ENCODE peak calls at places on chromosomes 6 and 20, in six cellular contexts. One of them, this sample, is unnamed.

GRCh38 chr6:157163434-157164159 is 159.7 kb downstream of the TMEM242 start:
- DNase-seq in GM20000: no peak
- DNase-seq in PC-9: no peak
- DNase-seq in mammary epithelial cell: no peak
- DNase-seq in neural crest cell: no peak
- DNase-seq in AG10803: no peak
- DNase-seq in this sample: no peak

GRCh38 chr6:147808631-147809030 is 300.1 kb downstream of the SAMD5 start:
- DNase-seq in GM20000: no peak
- DNase-seq in PC-9: no peak
- DNase-seq in mammary epithelial cell: no peak
- DNase-seq in neural crest cell: no peak
- DNase-seq in AG10803: no peak
- DNase-seq in this sample: no peak

GRCh38 chr6:169808608-169808967 is 57.2 kb downstream of the ERMARD start:
- DNase-seq in GM20000: no peak
- DNase-seq in PC-9: no peak
- DNase-seq in mammary epithelial cell: no peak
- DNase-seq in neural crest cell: no peak
- DNase-seq in AG10803: no peak
- DNase-seq in this sample: no peak

GRCh38 chr6:37570801-37571200 is 71.1 kb upstream of the CCDC167 start:
- DNase-seq in GM20000: no peak
- DNase-seq in PC-9: no peak
- DNase-seq in mammary epithelial cell: no peak
- DNase-seq in neural crest cell: peak
- DNase-seq in AG10803: no peak
- DNase-seq in this sample: no peak

GRCh38 chr6:117674991-117675657 is at the start of gene NUS1:
- DNase-seq in GM20000: peak
- DNase-seq in PC-9: peak
- DNase-seq in mammary epithelial cell: peak
- DNase-seq in neural crest cell: peak
- DNase-seq in AG10803: peak
- DNase-seq in this sample: peak

GRCh38 chr20:55269913-55270312 is 735.4 kb downstream of the CBLN4 start:
- DNase-seq in GM20000: no peak
- DNase-seq in PC-9: no peak
- DNase-seq in mammary epithelial cell: peak
- DNase-seq in neural crest cell: no peak
- DNase-seq in AG10803: no peak
- DNase-seq in this sample: no peak

GRCh38 chr6:155117266-155117665 is 122.2 kb downstream of the TIAM2 start:
- DNase-seq in GM20000: no peak
- DNase-seq in PC-9: peak
- DNase-seq in mammary epithelial cell: no peak
- DNase-seq in neural crest cell: no peak
- DNase-seq in AG10803: peak
- DNase-seq in this sample: no peak

GRCh38 chr6:165184192-165184979 is 125.0 kb downstream of the C6orf118 start:
- DNase-seq in GM20000: no peak
- DNase-seq in PC-9: no peak
- DNase-seq in mammary epithelial cell: no peak
- DNase-seq in neural crest cell: no peak
- DNase-seq in AG10803: peak
- DNase-seq in this sample: no peak

GRCh38 chr20:41141153-41141815 is 3.9 kb downstream of the PLCG1 start:
- DNase-seq in GM20000: no peak
- DNase-seq in PC-9: no peak
- DNase-seq in mammary epithelial cell: no peak
- DNase-seq in neural crest cell: peak
- DNase-seq in AG10803: peak
- DNase-seq in this sample: no peak

GRCh38 chr6:7997311-7997710 is 66.9 kb downstream of the BLOC1S5 start:
- DNase-seq in GM20000: no peak
- DNase-seq in PC-9: no peak
- DNase-seq in mammary epithelial cell: no peak
- DNase-seq in neural crest cell: no peak
- DNase-seq in AG10803: no peak
- DNase-seq in this sample: no peak

GRCh38 chr6:88120635-88121034 is 45.5 kb downstream of the CNR1 start:
- DNase-seq in GM20000: no peak
- DNase-seq in PC-9: no peak
- DNase-seq in mammary epithelial cell: no peak
- DNase-seq in neural crest cell: no peak
- DNase-seq in AG10803: no peak
- DNase-seq in this sample: no peak

GRCh38 chr20:61430228-61430624 is 178.2 kb downstream of the CDH4 start:
- DNase-seq in GM20000: no peak
- DNase-seq in PC-9: no peak
- DNase-seq in mammary epithelial cell: no peak
- DNase-seq in neural crest cell: no peak
- DNase-seq in AG10803: no peak
- DNase-seq in this sample: no peak

GRCh38 chr20:37534401-37535157 is 6.9 kb upstream of the BLCAP start:
- DNase-seq in GM20000: peak
- DNase-seq in PC-9: peak
- DNase-seq in mammary epithelial cell: peak
- DNase-seq in neural crest cell: peak
- DNase-seq in AG10803: peak
- DNase-seq in this sample: no peak

GRCh38 chr6:114008331-114008730 is 37.4 kb upstream of the HDAC2 start:
- DNase-seq in GM20000: no peak
- DNase-seq in PC-9: no peak
- DNase-seq in mammary epithelial cell: no peak
- DNase-seq in neural crest cell: no peak
- DNase-seq in AG10803: no peak
- DNase-seq in this sample: no peak

GRCh38 chr6:30541515-30542403 is 14.5 kb downstream of the GNL1 start:
- DNase-seq in GM20000: peak
- DNase-seq in PC-9: peak
- DNase-seq in mammary epithelial cell: peak
- DNase-seq in neural crest cell: peak
- DNase-seq in AG10803: peak
- DNase-seq in this sample: peak

GRCh38 chr6:131592935-131593334 is 19.9 kb downstream of the ARG1 start:
- DNase-seq in GM20000: no peak
- DNase-seq in PC-9: no peak
- DNase-seq in mammary epithelial cell: no peak
- DNase-seq in neural crest cell: no peak
- DNase-seq in AG10803: no peak
- DNase-seq in this sample: no peak

GRCh38 chr6:131600696-131601095 is 27.3 kb downstream of the MED23 start:
- DNase-seq in GM20000: no peak
- DNase-seq in PC-9: no peak
- DNase-seq in mammary epithelial cell: no peak
- DNase-seq in neural crest cell: no peak
- DNase-seq in AG10803: no peak
- DNase-seq in this sample: no peak

GRCh38 chr6:131594074-131594473 is 21.0 kb downstream of the ARG1 start:
- DNase-seq in GM20000: no peak
- DNase-seq in PC-9: no peak
- DNase-seq in mammary epithelial cell: no peak
- DNase-seq in neural crest cell: no peak
- DNase-seq in AG10803: no peak
- DNase-seq in this sample: no peak

GRCh38 chr6:131602913-131603312 is 25.1 kb downstream of the MED23 start:
- DNase-seq in GM20000: no peak
- DNase-seq in PC-9: no peak
- DNase-seq in mammary epithelial cell: peak
- DNase-seq in neural crest cell: no peak
- DNase-seq in AG10803: peak
- DNase-seq in this sample: no peak

DNA sequence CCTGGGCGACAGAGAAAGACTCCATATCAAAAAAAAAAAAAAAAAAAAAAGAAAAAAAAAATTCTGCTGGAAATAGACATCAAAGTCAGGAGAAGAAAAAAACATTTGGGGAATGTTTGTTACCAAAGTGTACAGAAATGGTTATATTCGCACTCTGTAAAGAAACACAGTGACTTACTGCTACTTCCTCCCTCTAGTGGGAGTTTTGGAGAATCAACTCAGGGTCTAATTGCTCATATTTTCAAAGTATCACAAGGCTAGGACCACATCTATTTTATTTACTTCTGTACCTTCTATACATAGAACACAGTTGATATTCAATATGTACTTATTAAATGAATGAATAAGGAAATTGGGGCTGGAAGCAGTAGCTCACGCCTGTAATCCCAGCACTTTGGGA is 24.4 kb downstream of the ARG1 start:
- DNase-seq in GM20000: peak
- DNase-seq in PC-9: no peak
- DNase-seq in mammary epithelial cell: no peak
- DNase-seq in neural crest cell: no peak
- DNase-seq in AG10803: no peak
- DNase-seq in this sample: no peak
- TF ChIP-seq CTCF in GM20000: no peak
- TF ChIP-seq CTCF in PC-9: peak
- TF ChIP-seq CTCF in mammary epithelial cell: peak
- TF ChIP-seq CTCF in neural crest cell: peak
- TF ChIP-seq CTCF in AG10803: peak
- TF ChIP-seq CTCF in this sample: no peak

GRCh38 chr6:105099371-105099770 is 80.4 kb downstream of the POPDC3 start:
- DNase-seq in GM20000: no peak
- DNase-seq in PC-9: no peak
- DNase-seq in mammary epithelial cell: no peak
- DNase-seq in neural crest cell: no peak
- DNase-seq in AG10803: no peak
- DNase-seq in this sample: no peak

GRCh38 chr6:105097288-105097687 is 82.5 kb downstream of the POPDC3 start:
- DNase-seq in GM20000: no peak
- DNase-seq in PC-9: peak
- DNase-seq in mammary epithelial cell: peak
- DNase-seq in neural crest cell: no peak
- DNase-seq in AG10803: no peak
- DNase-seq in this sample: no peak

GRCh38 chr6:105091140-105091829 is 88.5 kb downstream of the POPDC3 start:
- DNase-seq in GM20000: no peak
- DNase-seq in PC-9: no peak
- DNase-seq in mammary epithelial cell: no peak
- DNase-seq in neural crest cell: no peak
- DNase-seq in AG10803: no peak
- DNase-seq in this sample: no peak

GRCh38 chr6:105095139-105095538 is 84.7 kb downstream of the POPDC3 start:
- DNase-seq in GM20000: no peak
- DNase-seq in PC-9: no peak
- DNase-seq in mammary epithelial cell: no peak
- DNase-seq in neural crest cell: no peak
- DNase-seq in AG10803: no peak
- DNase-seq in this sample: no peak

DNA sequence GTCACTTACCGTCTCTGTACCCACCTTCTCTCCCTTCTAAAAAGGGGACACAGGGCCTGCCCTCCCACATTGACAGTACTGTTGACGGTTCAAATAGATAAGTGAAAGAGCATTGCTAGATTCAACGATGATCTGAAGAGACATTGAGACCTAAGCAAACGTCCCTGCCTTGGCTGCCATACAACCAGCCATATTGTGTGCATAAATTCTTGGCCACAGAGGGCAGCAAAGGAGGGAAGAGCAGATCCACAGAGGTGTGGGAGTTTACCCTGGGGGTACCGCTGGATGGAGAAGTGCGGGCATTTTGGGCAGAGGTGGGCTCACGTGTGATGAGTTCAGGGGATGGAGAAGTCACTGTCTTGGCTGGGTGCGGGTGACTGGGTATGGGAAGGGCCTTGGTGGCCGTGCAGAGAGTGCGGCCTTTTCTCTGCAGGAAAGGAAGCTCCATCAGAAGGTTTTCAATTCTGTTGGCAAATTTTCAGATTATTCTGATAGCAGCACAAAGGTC is 85.6 kb downstream of the POPDC3 start:
- DNase-seq in GM20000: no peak
- DNase-seq in PC-9: no peak
- DNase-seq in mammary epithelial cell: no peak
- DNase-seq in neural crest cell: no peak
- DNase-seq in AG10803: no peak
- DNase-seq in this sample: no peak
- TF ChIP-seq CTCF in GM20000: no peak
- TF ChIP-seq CTCF in PC-9: no peak
- TF ChIP-seq CTCF in mammary epithelial cell: no peak
- TF ChIP-seq CTCF in neural crest cell: no peak
- TF ChIP-seq CTCF in AG10803: no peak
- TF ChIP-seq CTCF in this sample: no peak

GRCh38 chr6:10510592-10511367 is 10.4 kb upstream of the GCNT2 start:
- DNase-seq in GM20000: peak
- DNase-seq in PC-9: peak
- DNase-seq in mammary epithelial cell: peak
- DNase-seq in neural crest cell: peak
- DNase-seq in AG10803: peak
- DNase-seq in this sample: no peak
- TF ChIP-seq CTCF in GM20000: peak
- TF ChIP-seq CTCF in PC-9: peak
- TF ChIP-seq CTCF in mammary epithelial cell: peak
- TF ChIP-seq CTCF in neural crest cell: peak
- TF ChIP-seq CTCF in AG10803: peak
- TF ChIP-seq CTCF in this sample: peak

DNA sequence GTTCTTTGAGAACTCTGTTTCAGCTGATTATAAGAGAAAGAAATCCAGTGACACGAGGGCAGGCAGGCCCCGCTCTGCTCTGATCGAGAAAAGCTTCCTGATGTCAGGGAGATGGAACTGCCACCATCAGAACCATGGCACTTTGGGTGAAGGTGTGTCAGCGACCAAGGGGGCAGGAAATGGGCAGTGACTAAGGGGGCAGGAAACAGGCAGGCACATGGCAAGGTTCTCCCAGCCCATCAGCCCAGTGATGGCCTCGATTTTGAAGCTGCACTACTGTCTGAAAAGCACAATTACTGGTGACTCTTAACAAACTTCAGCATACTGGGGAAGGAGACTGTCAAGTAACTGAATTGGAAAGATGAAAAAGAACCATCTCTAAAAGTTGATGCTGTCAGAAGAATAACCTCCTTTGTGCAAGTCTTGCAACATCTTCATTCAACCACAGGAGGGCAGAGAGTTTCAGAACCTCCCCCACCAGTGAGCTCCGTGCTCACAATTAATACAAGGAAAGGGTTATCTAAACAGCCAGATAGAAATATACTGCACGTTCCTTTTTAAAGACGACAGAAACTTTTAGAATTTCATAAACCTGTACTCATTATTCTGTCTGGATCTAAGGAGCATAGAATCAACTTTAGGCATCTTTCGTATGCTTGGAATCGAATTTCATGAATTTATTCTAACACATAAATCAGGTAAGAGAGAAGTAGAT is 39.1 kb downstream of the TMX4 start:
- DNase-seq in GM20000: peak
- DNase-seq in PC-9: peak
- DNase-seq in mammary epithelial cell: peak
- DNase-seq in neural crest cell: peak
- DNase-seq in AG10803: peak
- DNase-seq in this sample: no peak
- TF ChIP-seq CTCF in GM20000: peak
- TF ChIP-seq CTCF in PC-9: peak
- TF ChIP-seq CTCF in mammary epithelial cell: peak
- TF ChIP-seq CTCF in neural crest cell: peak
- TF ChIP-seq CTCF in AG10803: peak
- TF ChIP-seq CTCF in this sample: no peak